ENCODE peak calls at places on chromosomes 3 and 15, in seven cellular contexts. P is AG09309, V is GM13977, X is cardiac muscle cell, G is fibroblast of lung, S is activated B cell treated with CpG ODN at 0.5 μM for 24 hours, A is foreskin fibroblast. I is an unnamed sample.

GRCh38 chr3:59820352-59820934 is 770.6 kb upstream of the CFAP20DC start:
- DNase-seq in P (no peak), G (peak), X (no peak), V (no peak), S (no peak), A (peak), I (no peak)

GRCh38 chr3:53712817-53713388 is 133.3 kb downstream of the CHDH start:
- DNase-seq in V (peak), G (no peak), A (no peak), X (no peak), S (no peak), P (no peak), I (no peak)

GRCh38 chr15:77537006-77537405 is 95.7 kb downstream of the LINGO1 start:
- DNase-seq in A (no peak), X (no peak), S (no peak), G (no peak), V (no peak), P (no peak), I (no peak)

GRCh38 chr3:72185549-72186484 is 400.9 kb upstream of the PROK2 start:
- DNase-seq in P (peak), X (peak), A (peak), G (peak), V (no peak), S (no peak), I (no peak)

GRCh38 chr15:74327756-74328155 is 39.7 kb downstream of the CYP11A1 start:
- DNase-seq in X (no peak), V (no peak), S (no peak), P (peak), G (peak), A (no peak), I (no peak)

GRCh38 chr3:17562845-17563244 is 179.6 kb downstream of the TBC1D5 start:
- DNase-seq in G (no peak), V (no peak), X (no peak), S (no peak), A (no peak), P (no peak), I (no peak)

GRCh38 chr3:11162401-11163345 is 8.4 kb downstream of the HRH1 start:
- DNase-seq in P (no peak), G (no peak), X (no peak), V (no peak), A (no peak), S (no peak), I (no peak)

GRCh38 chr3:54936561-54936960 is 8.7 kb upstream of the LRTM1 start:
- DNase-seq in A (no peak), S (no peak), G (no peak), P (no peak), V (no peak), X (peak), I (no peak)

GRCh38 chr3:14925729-14926591 is 21.4 kb upstream of the NR2C2 start:
- DNase-seq in S (no peak), V (peak), X (peak), G (peak), A (peak), P (peak), I (no peak)

DNA sequence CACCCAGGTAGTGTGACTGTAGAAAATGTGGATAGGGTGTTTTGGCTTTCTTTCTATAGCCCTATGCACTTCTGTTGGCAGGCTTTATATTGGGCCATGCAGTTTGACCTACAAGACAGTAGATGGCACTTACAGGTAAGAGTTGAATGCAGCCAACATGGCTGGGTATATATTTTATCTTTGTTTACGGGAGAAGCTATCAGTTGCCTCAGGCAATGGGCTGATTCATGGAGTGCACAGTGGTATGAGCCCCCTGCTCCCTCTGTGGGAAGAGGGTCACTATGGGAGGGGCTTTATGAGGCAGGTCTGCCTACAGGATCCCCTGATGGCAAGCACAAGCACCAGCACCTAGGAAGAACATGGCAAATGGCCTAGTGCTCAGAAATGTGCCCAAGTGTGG is 301.2 kb upstream of the CDIN1 start:
- DNase-seq in V (no peak), G (peak), P (no peak), X (peak), A (peak), S (no peak), I (no peak)
- TF ChIP-seq CTCF in V (no peak), G (no peak), P (peak), X (peak), A (no peak), S (no peak), I (no peak)

DNA sequence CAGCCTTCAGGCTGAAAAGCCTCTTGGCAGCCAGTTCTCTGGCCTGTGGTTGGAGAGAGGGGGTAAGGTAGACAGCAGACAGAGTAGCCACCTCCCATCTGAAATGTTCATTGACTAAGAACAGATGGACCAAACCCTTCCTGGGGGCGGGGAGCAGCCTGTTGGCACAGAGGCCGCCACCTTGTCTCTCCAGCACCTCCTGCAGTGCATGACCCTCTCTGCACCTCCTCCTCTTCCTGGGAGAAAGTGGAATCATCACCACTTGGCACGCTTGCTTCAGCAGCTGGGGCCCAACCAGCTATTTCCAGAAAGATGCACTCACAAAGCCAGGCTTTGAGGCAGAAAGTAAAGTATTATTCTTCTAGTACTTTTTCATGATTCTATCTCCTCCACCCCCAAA is 313.4 kb upstream of the CHRM5 start:
- DNase-seq in S (no peak), V (no peak), P (no peak), A (no peak), X (peak), G (no peak), I (no peak)
- TF ChIP-seq CTCF in S (no peak), V (no peak), P (no peak), A (no peak), X (no peak), G (no peak), I (no peak)

GRCh38 chr3:141114179-141114745 is 63.1 kb downstream of the SPSB4 start:
- DNase-seq in G (no peak), S (no peak), P (no peak), A (no peak), X (no peak), V (no peak), I (no peak)

GRCh38 chr3:141112686-141113255 is 61.6 kb downstream of the SPSB4 start:
- DNase-seq in V (no peak), A (no peak), G (no peak), X (no peak), S (no peak), P (no peak), I (no peak)

GRCh38 chr3:141115752-141116541 is 64.8 kb downstream of the SPSB4 start:
- DNase-seq in P (no peak), A (peak), V (no peak), G (no peak), S (no peak), X (no peak), I (no peak)

GRCh38 chr3:141116791-141117190 is 65.6 kb downstream of the SPSB4 start:
- DNase-seq in X (no peak), S (no peak), P (no peak), G (no peak), V (no peak), A (no peak), I (no peak)

DNA sequence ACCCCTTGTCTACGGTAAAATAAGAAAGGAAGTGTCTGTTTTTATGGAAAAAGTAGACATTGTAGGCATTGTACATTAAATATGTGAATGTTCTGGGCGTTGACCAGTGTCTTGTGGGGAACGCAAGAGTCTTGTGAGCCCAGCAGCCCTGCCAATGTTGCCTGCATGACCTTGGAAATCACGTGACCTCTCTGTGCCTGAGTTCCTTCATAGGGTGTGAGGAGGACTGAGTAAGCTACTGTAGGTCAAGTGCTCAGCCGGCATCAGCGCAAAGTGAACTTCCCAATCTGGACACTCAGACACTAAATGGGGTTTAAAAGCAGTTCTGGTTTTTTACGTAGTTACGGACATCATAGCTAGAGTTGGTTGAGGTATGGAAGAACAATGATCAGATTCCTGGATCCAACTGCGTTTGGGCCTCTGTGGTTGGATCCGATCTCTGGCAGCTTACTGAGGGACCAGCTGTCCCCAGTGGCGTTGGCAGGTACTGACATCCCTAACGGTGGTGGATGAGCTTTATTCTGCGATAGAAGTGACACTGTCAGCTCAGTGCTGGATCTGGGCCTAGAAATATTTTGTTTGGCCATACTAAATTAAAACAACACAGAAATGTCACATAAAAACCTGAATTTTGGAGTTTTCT is 63.8 kb downstream of the SPSB4 start:
- DNase-seq in V (no peak), X (no peak), A (no peak), P (no peak), G (no peak), S (no peak), I (no peak)
- TF ChIP-seq CTCF in V (no peak), X (no peak), A (peak), P (no peak), G (peak), S (no peak), I (peak)

DNA sequence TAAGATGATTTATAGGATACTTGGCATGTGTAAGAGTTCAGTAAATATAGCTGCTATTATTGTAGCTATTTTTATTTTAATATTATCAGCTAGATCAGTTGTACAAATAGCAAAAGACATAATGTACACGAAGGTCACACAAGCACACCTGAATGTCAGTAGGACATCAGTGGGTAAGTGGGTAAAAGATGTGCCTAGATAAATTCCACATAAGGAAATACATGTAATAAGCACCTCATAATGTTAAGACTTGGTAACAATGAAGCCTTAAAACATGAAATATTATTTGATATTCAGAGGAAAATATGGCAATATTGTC is 41.5 kb downstream of the ABHD2 start:
- DNase-seq in G (no peak), X (no peak), V (no peak), P (no peak), S (no peak), A (no peak), I (no peak)
- TF ChIP-seq CTCF in G (no peak), X (no peak), V (no peak), P (no peak), S (no peak), A (no peak), I (no peak)

DNA sequence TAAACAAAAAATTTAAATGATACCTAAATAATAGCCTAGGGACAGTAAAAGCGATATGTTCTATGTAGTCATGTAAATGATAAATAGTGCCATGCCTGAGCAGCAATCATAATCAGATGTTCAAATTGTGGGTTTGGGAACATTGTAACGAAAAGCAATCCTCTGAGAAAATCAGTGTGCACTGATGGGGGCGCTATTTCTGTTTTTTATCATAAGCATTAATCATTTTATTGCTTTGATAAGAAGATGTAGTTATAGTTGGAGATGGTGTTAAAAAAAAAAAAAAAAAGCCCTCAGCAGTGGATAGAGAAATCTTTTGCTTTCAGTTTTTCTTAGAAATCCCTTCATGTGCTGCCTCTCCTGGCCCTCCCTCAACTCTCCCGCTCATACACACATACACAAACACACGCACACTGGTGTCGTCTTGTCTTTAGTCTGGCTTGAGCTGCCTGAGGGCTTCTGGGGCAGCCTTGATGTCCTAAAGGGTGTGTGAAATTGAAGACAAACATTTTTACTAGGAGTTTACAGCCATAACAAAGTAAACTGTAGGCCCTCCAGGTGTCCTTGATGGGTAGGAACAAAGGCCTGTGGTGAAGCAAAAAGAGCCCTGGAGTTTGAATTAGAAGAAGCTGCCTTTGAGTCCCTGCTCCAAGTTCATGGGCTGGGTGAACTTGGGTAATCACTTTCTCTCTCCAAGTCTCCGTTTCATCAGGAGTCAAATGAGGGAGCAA is 428.1 kb downstream of the SOX2 start:
- DNase-seq in S (no peak), X (no peak), G (no peak), V (no peak), P (no peak), A (no peak), I (no peak)
- TF ChIP-seq CTCF in S (no peak), X (no peak), G (no peak), V (no peak), P (no peak), A (no peak), I (peak)

DNA sequence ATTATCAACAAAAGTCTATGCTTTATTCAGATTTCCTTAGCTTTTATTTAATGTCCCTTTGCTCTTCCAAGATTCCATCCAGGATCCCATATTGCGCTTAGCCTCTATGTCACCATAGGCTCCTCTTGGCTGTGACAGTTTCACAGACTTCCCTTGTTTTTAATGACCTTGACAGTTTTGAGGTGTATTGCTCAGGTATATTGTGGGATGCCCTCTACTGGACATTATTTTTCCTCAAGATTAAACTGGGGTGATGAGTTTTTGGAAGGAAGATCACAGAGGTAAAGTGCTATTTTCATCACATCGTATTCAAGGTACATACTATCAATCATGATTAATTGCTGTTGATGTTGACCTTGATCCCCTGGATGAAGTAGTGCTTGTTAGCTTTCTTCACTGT is 99.1 kb upstream of the SMAD3 start:
- DNase-seq in P (no peak), X (no peak), S (no peak), A (no peak), G (no peak), V (no peak), I (no peak)
- TF ChIP-seq CTCF in P (peak), X (peak), S (no peak), A (peak), G (no peak), V (peak), I (peak)

I was measured in mesothelial cell of epicardium.